ENCODE peak calls at places on chromosomes 11 and 22, in nine cellular contexts. U, A, Y, O, B, Q, L, C and J are unnamed samples.

GRCh38 chr22:28976588-28976987 is 85.0 kb downstream of the C22orf31 start:
- DNase-seq in L (no peak), B (no peak), Q (no peak), Y (no peak), A (no peak), O (peak), C (no peak), U (no peak), J (no peak)

GRCh38 chr11:94895971-94896370 is 77.4 kb downstream of the CWC15 start:
- DNase-seq in U (peak), Q (no peak), O (no peak), Y (no peak), B (no peak), A (no peak), L (no peak), C (no peak), J (no peak)

GRCh38 chr11:8610532-8611116 is 16.6 kb upstream of the STK33 start:
- DNase-seq in O (no peak), U (no peak), Y (no peak), Q (no peak), C (no peak), B (peak), A (no peak), L (no peak), J (no peak)

GRCh38 chr11:68828155-68828931 is 13.4 kb downstream of the CPT1A start:
- DNase-seq in Q (no peak), L (peak), B (no peak), Y (no peak), A (peak), U (no peak), C (no peak), O (no peak), J (no peak)

GRCh38 chr11:120331301-120331966 is 4.8 kb upstream of the ARHGEF12 start:
- DNase-seq in O (no peak), U (peak), A (no peak), Y (no peak), C (no peak), Q (no peak), L (no peak), B (no peak), J (no peak)

GRCh38 chr11:72005347-72006260 is 6.9 kb downstream of the IL18BP start:
- DNase-seq in B (no peak), C (no peak), Y (no peak), A (no peak), Q (no peak), O (no peak), U (no peak), L (no peak), J (no peak)

GRCh38 chr11:86637976-86638375 is 34.4 kb downstream of the ME3 start:
- DNase-seq in Y (no peak), O (no peak), C (no peak), U (no peak), L (no peak), A (no peak), Q (no peak), B (no peak), J (no peak)

GRCh38 chr11:38990139-38990538 is 2392.1 kb upstream of the RAG2 start:
- DNase-seq in A (no peak), C (no peak), Y (no peak), O (no peak), U (no peak), B (no peak), L (no peak), Q (no peak), J (no peak)

GRCh38 chr22:41052661-41053490 is 39.5 kb upstream of the EP300 start:
- DNase-seq in C (no peak), Q (peak), B (no peak), U (no peak), Y (no peak), O (no peak), L (no peak), A (no peak), J (no peak)

GRCh38 chr11:130897262-130898182 is 18.8 kb downstream of the SNX19 start:
- DNase-seq in C (no peak), O (no peak), A (no peak), Q (no peak), B (no peak), L (no peak), U (peak), Y (no peak), J (no peak)

GRCh38 chr11:15748107-15748506 is 608.2 kb downstream of the SOX6 start:
- DNase-seq in O (no peak), B (no peak), A (no peak), L (no peak), Q (no peak), C (no peak), Y (no peak), U (no peak), J (no peak)
- TF ChIP-seq REST in O (no peak), B (no peak), A (no peak), L (no peak), Q (no peak), C (no peak), Y (no peak), U (no peak), J (no peak)

GRCh38 chr11:33222052-33222451 is 35.1 kb upstream of the HIPK3 start:
- DNase-seq in Y (no peak), C (no peak), O (no peak), B (no peak), U (no peak), L (no peak), A (no peak), Q (no peak), J (no peak)

DNA sequence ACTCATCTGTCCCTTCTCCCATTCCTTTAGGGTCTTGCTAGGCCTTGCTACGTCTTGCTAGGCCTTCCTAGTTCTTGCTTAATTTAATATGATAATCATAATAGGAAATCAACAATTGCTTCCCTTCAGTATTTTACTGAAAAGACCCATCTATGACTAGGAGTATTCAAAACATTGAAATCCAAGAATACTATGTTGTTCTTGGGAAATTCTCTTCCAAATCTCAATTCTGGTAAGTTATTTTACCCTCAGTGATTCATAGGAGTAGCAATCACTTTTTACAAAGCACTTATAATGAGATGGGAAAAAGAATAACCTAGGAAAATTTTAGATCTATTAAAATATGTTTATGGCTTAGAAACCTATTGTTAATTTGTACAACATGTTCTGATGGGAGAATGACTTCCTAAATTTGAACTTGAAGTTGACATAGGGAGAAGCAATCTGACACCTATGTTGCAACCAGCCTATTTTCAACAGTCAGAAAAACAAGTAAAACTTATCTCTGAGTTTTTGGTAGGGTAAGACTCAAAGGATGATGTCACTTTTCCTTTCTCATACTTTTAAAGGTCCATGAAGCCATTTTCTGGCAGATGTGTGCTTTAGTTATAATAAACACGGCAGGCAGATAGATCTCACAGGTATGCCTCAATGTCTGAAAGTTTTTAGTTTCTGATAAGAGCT is 29.5 kb upstream of the HIPK3 start:
- DNase-seq in Q (no peak), O (no peak), B (no peak), U (no peak), L (peak), A (no peak), Y (peak), C (no peak), J (no peak)
- TF ChIP-seq REST in Q (no peak), O (no peak), B (no peak), U (no peak), L (no peak), A (no peak), Y (no peak), C (no peak), J (no peak)

DNA sequence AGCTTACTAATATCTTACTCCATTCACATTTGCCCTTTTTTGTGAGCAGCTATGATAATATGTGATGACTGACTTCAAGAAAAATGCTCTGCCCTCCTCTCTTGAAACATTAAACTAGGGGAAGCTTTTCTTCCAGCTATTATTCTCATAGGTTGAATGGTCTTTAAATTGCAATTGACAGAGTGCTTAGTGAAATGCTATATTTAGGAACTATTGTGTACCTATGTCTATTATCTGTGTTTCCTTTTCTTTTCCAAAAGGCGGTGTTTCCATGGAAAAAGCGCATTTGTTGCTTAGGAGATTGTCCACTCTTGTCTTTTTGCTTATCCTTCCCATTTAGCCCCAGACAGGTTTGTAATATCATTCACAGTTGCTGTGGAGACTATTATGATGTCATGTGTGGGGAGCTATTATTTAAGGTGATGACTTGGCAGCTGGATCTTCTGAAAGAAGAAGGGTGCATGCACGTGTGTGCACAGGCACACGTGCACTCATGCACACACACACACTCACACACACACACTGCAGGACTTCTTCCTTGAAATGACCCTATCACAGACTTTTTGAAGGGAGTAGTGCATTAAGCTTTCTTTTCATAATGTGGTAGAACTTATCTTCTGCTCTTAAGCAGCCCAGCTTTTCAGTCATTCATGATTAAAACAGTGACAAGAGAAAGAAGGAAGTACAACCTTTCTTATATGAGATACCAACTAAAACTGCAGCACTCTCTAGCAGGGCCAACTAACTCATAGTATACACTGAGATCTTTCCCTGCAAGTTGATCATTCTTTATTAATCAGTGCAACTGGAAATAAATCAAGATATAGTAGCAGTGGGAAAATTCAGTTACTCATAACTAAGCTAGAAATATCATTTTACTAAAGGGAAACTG is 340.8 kb upstream of the MTNR1B start:
- DNase-seq in A (no peak), B (no peak), L (no peak), C (no peak), Q (no peak), O (no peak), U (no peak), Y (no peak), J (no peak)
- TF ChIP-seq REST in A (no peak), B (no peak), L (no peak), C (no peak), Q (no peak), O (no peak), U (no peak), Y (no peak), J (no peak)

GRCh38 chr11:44698228-44698923 is 28.4 kb upstream of the TSPAN18 start:
- DNase-seq in U (no peak), Q (no peak), B (no peak), C (no peak), O (no peak), A (no peak), L (no peak), Y (peak), J (no peak)
- TF ChIP-seq REST in U (no peak), Q (no peak), B (no peak), C (no peak), O (no peak), A (no peak), L (no peak), Y (no peak), J (no peak)

GRCh38 chr11:15113381-15113780 is 1.3 kb upstream of the INSC start:
- DNase-seq in Q (no peak), O (no peak), C (no peak), B (no peak), U (no peak), Y (no peak), L (peak), A (no peak), J (peak)
- TF ChIP-seq REST in Q (no peak), O (no peak), C (no peak), B (no peak), U (no peak), Y (no peak), L (peak), A (no peak), J (no peak)

GRCh38 chr22:34855471-34855870 is 210.5 kb upstream of the ISX start:
- DNase-seq in C (no peak), Y (no peak), O (no peak), L (no peak), B (no peak), Q (no peak), A (no peak), U (no peak), J (no peak)

GRCh38 chr22:34858026-34858425 is 207.9 kb upstream of the ISX start:
- DNase-seq in A (no peak), C (no peak), Y (no peak), O (no peak), L (no peak), B (no peak), U (no peak), Q (no peak), J (no peak)

GRCh38 chr22:34850010-34850409 is 215.9 kb upstream of the ISX start:
- DNase-seq in U (no peak), B (no peak), Q (no peak), A (no peak), Y (no peak), L (no peak), C (no peak), O (no peak), J (no peak)

GRCh38 chr22:34847072-34847471 is 218.9 kb upstream of the ISX start:
- DNase-seq in C (no peak), O (no peak), B (no peak), L (no peak), Y (no peak), A (no peak), Q (no peak), U (no peak), J (peak)

GRCh38 chr22:34851918-34852662 is 213.9 kb upstream of the ISX start:
- DNase-seq in Y (no peak), C (no peak), Q (no peak), B (peak), A (no peak), U (no peak), L (no peak), O (no peak), J (no peak)
- TF ChIP-seq REST in Y (no peak), C (no peak), Q (peak), B (peak), A (no peak), U (peak), L (peak), O (no peak), J (peak)

DNA sequence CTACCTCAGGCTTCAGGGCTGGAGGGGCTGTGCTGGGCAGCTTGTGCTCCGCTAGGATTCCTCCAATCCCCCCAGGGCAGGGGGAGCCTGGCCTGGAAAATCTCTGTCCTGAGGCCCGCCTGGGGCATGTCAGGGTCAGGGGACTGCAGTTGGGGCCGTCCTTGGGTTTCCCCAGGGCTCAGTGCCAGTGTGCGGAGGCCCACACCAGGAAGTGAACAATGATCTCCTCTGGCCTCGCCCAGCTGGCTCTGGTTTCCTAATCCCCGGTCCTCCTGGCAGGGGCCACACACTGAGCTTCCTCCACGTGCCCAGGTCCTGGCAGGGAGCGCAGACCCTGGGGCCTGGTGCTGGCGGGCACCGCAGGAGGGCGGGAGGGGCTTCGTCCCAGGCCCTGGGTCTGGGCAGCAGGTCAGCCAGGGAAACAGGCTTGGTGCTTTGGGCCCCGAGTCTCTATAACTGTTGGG is 1.4 kb upstream of the MUC2 start:
- DNase-seq in C (no peak), U (peak), O (peak), Q (peak), Y (no peak), L (peak), A (no peak), B (no peak), J (no peak)
- TF ChIP-seq REST in C (no peak), U (no peak), O (no peak), Q (no peak), Y (no peak), L (no peak), A (no peak), B (no peak), J (no peak)

DNA sequence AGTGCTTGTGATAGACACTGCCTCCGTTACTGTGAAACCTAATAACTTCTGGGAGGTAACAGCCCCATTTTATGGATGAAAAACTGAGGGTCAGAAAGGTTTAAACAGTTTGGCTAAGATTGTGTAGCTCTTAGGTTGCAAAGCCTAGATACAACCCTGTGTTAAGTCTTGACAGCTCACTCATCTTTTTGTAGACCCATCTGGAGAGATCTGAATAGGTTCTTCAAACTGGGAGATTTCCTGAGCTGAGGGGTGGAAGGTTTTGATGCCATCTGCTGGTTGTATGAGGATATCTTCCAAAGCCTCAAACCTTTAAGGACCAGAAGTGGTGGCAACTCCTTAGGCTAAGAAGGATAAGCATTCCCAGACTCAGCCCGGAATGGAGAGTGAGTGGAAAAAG is 8.3 kb downstream of the YPEL4 start:
- DNase-seq in Y (peak), L (peak), U (peak), C (no peak), B (peak), A (peak), O (no peak), Q (peak), J (no peak)
- TF ChIP-seq REST in Y (no peak), L (no peak), U (no peak), C (no peak), B (no peak), A (no peak), O (no peak), Q (no peak), J (no peak)

GRCh38 chr22:22109693-22110466 is 127.3 kb upstream of the TOP3B start:
- DNase-seq in U (no peak), Y (peak), L (no peak), B (peak), O (no peak), Q (no peak), A (no peak), C (no peak), J (no peak)
- TF ChIP-seq REST in U (no peak), Y (no peak), L (no peak), B (no peak), O (no peak), Q (no peak), A (no peak), C (no peak), J (no peak)

GRCh38 chr11:64469288-64469687 is 110.3 kb downstream of the RPS6KA4 start:
- DNase-seq in U (no peak), Y (no peak), L (no peak), B (no peak), O (no peak), C (no peak), A (no peak), Q (no peak), J (no peak)

GRCh38 chr11:64461081-64461480 is 102.1 kb downstream of the RPS6KA4 start:
- DNase-seq in Y (no peak), U (no peak), L (no peak), O (no peak), B (no peak), C (no peak), A (no peak), Q (no peak), J (no peak)

DNA sequence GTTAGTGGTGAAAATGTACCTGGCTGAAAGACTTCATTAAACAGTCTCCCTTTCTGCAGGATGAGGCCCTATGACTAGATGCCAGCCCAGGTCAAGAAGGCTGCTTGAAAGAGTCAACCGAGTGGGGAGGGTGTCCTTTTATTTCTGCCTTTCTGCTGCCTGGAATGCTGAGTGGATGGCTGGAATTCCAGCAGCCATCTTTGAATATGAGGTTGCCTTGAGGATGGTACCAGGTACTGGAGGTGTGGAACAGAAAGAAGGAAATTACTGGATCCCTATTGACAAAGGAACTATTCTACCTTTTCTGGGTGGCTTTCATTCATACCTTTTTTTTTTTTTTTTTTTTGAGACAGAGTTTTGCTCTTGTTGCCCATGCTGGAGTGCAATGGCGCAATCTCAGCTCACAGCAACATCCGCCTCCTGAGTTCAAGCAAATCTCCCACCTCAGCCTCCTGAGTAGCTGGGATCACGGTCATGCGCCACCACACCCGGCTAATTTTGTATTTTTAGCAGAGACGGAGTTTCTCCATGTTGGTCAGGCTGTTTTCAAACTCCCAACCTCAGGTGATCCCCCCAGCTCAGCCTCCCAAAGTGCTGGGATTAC is 107.3 kb downstream of the RPS6KA4 start:
- DNase-seq in Q (no peak), B (no peak), O (no peak), U (no peak), L (no peak), A (no peak), Y (no peak), C (no peak), J (no peak)
- TF ChIP-seq REST in Q (no peak), B (no peak), O (no peak), U (no peak), L (no peak), A (no peak), Y (no peak), C (no peak), J (no peak)